ENCODE peak calls at places on chromosomes 1 and 21, in ten cellular contexts. N is CD8-positive, alpha-beta T cell; F is PC-3; Q is heart left ventricle; H is HepG2; K is heart right ventricle; G is RWPE2; I is upper lobe of left lung; X is HCT116; A is mucosa of descending colon. Z is an unnamed sample.
A peak's percentile ranks its signal among the peaks of the same experiment; 100 is the strongest.

GRCh38 chr1:175600721-175601440 is 142.5 kb downstream of the TNR start:
- ATAC-seq in N (no peak), F (no peak), Q (no peak), H (no peak), K (no peak), G (no peak), I (no peak), X (no peak), A (peak; percentile 24), Z (no peak)

GRCh38 chr1:9705337-9706098 is 54.0 kb downstream of the PIK3CD start:
- ATAC-seq in N (no peak), F (no peak), Q (no peak), H (no peak), K (no peak), G (peak; percentile 37), I (no peak), X (no peak), A (no peak), Z (no peak)

GRCh38 chr1:171984850-171985485 is 143.7 kb downstream of the DNM3 start:
- ATAC-seq in N (no peak), F (peak; percentile 54), Q (no peak), H (peak; percentile 75), K (peak; percentile 75), G (no peak), I (peak; percentile 80), X (peak; percentile 71), A (peak; percentile 67), Z (no peak)

GRCh38 chr1:64172458-64172983 is 30.9 kb upstream of the UBE2U start:
- ATAC-seq in N (no peak), F (peak; percentile 75), Q (no peak), H (no peak), K (no peak), G (peak; percentile 44), I (no peak), X (no peak), A (peak; percentile 74), Z (no peak)

GRCh38 chr1:98045211-98046030 is 124.6 kb upstream of the DPYD start:
- ATAC-seq in N (no peak), F (no peak), Q (no peak), H (peak; percentile 32), K (no peak), G (peak; percentile 66), I (peak; percentile 18), X (no peak), A (no peak), Z (no peak)

GRCh38 chr1:19647643-19648042 is 3.5 kb downstream of the NBL1 start:
- ATAC-seq in N (no peak), F (no peak), Q (no peak), H (no peak), K (peak; percentile 7), G (no peak), I (no peak), X (no peak), A (peak; percentile 5), Z (no peak)

GRCh38 chr1:108082741-108083562 is 117.2 kb downstream of the SLC25A24 start:
- ATAC-seq in N (peak; percentile 51), F (peak; percentile 92), Q (no peak), H (no peak), K (no peak), G (no peak), I (no peak), X (no peak), A (no peak), Z (no peak)

GRCh38 chr1:94642617-94643315 is 101.2 kb upstream of the F3 start:
- ATAC-seq in N (no peak), F (no peak), Q (no peak), H (no peak), K (no peak), G (no peak), I (no peak), X (no peak), A (no peak), Z (no peak)

GRCh38 chr1:64295566-64295965 is 92.1 kb downstream of the UBE2U start:
- ATAC-seq in N (no peak), F (peak; percentile 46), Q (no peak), H (no peak), K (no peak), G (no peak), I (no peak), X (no peak), A (no peak), Z (no peak)

GRCh38 chr1:26409191-26409751 is 1.3 kb upstream of the LIN28A start:
- ATAC-seq in N (no peak), F (no peak), Q (no peak), H (peak; percentile 56), K (no peak), G (no peak), I (no peak), X (peak; percentile 87), A (no peak), Z (no peak)

GRCh38 chr1:212295579-212295978 is 10.4 kb downstream of the PPP2R5A start:
- ATAC-seq in N (no peak), F (no peak), Q (no peak), H (no peak), K (no peak), G (no peak), I (no peak), X (no peak), A (no peak), Z (no peak)
- H3K4me1 ChIP-seq in N (peaks cover 41% of the 10 kb centered on the region), F (peaks cover 20% of the 10 kb centered on the region), Q (peaks cover 67% of the 10 kb centered on the region), H (peaks cover 37% of the 10 kb centered on the region), K (peaks cover 75% of the 10 kb centered on the region), G (peaks cover 11% of the 10 kb centered on the region), I (peaks cover 33% of the 10 kb centered on the region), X (peaks cover 18% of the 10 kb centered on the region), A (peaks cover 20% of the 10 kb centered on the region), Z (peaks cover under 1% of the 10 kb centered on the region)

GRCh38 chr1:62908168-62908567 is 124.2 kb downstream of the ATG4C start:
- ATAC-seq in N (no peak), F (no peak), Q (no peak), H (no peak), K (no peak), G (no peak), I (no peak), X (no peak), A (no peak), Z (no peak)

GRCh38 chr1:62905872-62906271 is 121.9 kb downstream of the ATG4C start:
- ATAC-seq in N (no peak), F (no peak), Q (no peak), H (no peak), K (no peak), G (no peak), I (no peak), X (no peak), A (no peak), Z (no peak)

GRCh38 chr1:62904537-62904936 is 120.6 kb downstream of the ATG4C start:
- ATAC-seq in N (no peak), F (no peak), Q (no peak), H (no peak), K (no peak), G (no peak), I (no peak), X (no peak), A (no peak), Z (no peak)

GRCh38 chr1:62905309-62905708 is 121.4 kb downstream of the ATG4C start:
- ATAC-seq in N (no peak), F (peak; percentile 70), Q (no peak), H (no peak), K (no peak), G (no peak), I (no peak), X (no peak), A (no peak), Z (no peak)

DNA sequence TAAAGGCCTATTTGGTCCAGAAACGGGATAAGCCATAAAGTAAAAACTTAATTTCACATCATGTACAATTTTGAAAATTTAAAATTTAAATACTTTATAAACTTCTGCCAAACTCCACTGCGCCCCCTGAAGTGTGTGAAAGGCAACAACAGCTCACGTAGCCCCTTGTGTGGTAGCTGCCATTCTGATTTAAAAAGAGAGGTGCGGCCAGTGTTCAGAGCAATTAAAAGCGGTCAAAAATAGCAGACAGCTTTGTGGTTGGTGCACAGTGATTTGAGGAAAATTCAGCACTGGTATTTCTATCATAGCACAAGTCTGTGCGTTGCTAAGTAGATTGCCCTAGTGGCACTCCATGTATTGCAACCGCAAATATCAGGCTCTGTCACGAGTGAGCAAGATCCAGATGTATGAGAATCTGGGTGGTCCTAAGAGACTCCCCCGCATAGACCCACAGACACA is 122.5 kb downstream of the ATG4C start:
- ATAC-seq in N (no peak), F (peak; percentile 24), Q (no peak), H (peak; percentile 76), K (no peak), G (no peak), I (no peak), X (peak; percentile 93), A (no peak), Z (no peak)
- TF ChIP-seq CTCF in N (no peak), F (peak; percentile 65), Q (peak; percentile 13), H (peak; percentile 36), K (peak; percentile 35), G (peak; percentile 4), I (no peak), X (peak; percentile 62), A (no peak), Z (no peak)

DNA sequence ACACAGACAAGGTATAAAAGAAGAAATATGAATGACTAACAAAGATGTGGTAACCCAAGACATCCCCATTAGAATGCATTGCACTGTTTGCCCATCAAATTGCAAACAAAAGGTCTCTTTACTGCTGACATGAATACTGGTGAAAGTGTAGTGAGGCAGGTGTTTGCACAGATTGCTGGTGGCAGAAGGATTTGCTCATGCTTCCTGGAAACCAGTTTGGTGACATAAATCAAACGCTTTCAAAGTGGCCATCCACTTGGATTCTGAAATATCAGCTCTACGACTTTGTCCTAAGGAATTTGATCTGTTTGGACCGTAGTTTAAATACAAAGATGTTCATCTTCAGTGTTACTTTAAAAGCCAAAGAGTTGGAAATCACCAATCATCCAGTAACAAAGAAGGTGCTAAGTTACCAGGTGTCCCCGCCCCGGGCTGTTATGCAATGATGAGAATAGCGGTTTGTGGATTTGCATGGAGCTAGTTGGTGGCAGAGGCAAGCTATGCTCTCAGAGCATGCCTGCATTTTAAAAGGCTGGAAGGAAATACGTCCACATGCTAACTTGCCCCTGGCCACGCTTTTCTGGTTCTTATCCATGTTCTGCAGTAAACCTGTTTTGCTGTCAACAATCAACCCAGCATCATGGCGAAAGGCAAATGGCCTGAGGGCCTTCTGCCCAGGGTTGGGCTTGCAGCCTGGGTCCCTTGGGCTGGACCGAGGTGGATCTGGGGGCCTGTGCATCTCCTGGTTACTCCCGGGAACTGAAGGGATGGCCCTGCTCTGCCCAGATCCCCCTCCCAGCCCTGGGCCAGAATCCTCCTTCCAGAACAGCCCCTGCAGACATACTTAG is 49.2 kb downstream of the UMODL1 start:
- ATAC-seq in N (no peak), F (peak; percentile 89), Q (no peak), H (peak; percentile 51), K (no peak), G (peak; percentile 28), I (no peak), X (no peak), A (peak; percentile 39), Z (no peak)
- H3K4me1 ChIP-seq in N (peaks cover 19% of the 10 kb centered on the region), F (peaks cover 44% of the 10 kb centered on the region), Q (peaks cover 6% of the 10 kb centered on the region), H (peaks cover 63% of the 10 kb centered on the region), K (peaks cover 6% of the 10 kb centered on the region), G (no peaks in the 10 kb centered on the region), I (peaks cover 6% of the 10 kb centered on the region), X (peaks cover under 1% of the 10 kb centered on the region), A (peaks cover 6% of the 10 kb centered on the region), Z (no peaks in the 10 kb centered on the region)

DNA sequence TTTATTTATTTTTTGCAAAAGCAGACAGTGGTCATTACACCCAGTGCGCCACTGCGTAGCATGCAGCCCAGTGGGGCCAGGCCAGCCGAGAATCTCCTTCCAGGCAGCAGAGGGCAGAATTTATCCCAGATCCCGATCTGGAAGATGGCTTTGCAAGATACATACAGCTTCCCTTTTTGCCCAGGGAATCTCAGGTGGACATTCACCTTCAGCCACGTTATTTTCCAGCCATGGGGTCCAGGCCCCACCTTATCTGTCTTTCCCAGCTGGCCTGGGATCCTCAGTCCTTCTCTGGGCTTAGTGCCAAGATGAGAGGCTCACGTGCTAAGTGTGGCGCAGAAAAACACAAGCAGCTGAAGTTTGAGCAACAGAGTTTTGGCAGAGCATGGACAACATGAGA is 123.6 kb downstream of the AJAP1 start:
- ATAC-seq in N (no peak), F (peak; percentile 42), Q (no peak), H (peak; percentile 62), K (peak; percentile 37), G (no peak), I (no peak), X (no peak), A (no peak), Z (no peak)
- TF ChIP-seq CTCF in N (no peak), F (peak; percentile 48), Q (no peak), H (peak; percentile 47), K (peak; percentile 20), G (peak; percentile 40), I (no peak), X (no peak), A (no peak), Z (no peak)

Z was measured in gastroesophageal sphincter.